ENCODE peak calls at places on chromosomes 5 and 9, in seven cellular contexts. W is A673, G is suprapubic skin, V is endodermal cell, D is AG04450, E is endothelial cell, O is cardiac muscle cell. T is an unnamed sample.

GRCh38 chr9:107487521-107488399 is 1.8 kb downstream of the KLF4 start:
- DNase-seq in O (peak; percentile 76), V (peak; percentile 93), G (peak; percentile 81), E (peak; percentile 78), D (no peak), W (peak; percentile 40), T (no peak)

GRCh38 chr5:88045931-88046461 is 222.6 kb downstream of the TMEM161B start:
- DNase-seq in D (no peak), G (no peak), E (no peak), W (peak; percentile 4), V (no peak), O (no peak), T (no peak)

GRCh38 chr5:139903805-139904565 is 108.4 kb downstream of the PSD2 start:
- DNase-seq in O (peak; percentile 85), E (peak; percentile 35), W (peak; percentile 27), D (no peak), V (peak; percentile 81), G (peak; percentile 59), T (no peak)

GRCh38 chr5:179146277-179146676 is 86.1 kb downstream of the ZNF354C start:
- DNase-seq in W (no peak), V (no peak), G (no peak), D (no peak), E (no peak), O (no peak), T (no peak)

GRCh38 chr9:74496819-74497749 is at the start of gene RORB:
- DNase-seq in V (peak; percentile 93), O (peak; percentile 86), G (peak; percentile 71), W (peak; percentile 60), E (peak; percentile 76), D (no peak), T (peak; percentile 73)

GRCh38 chr5:167863883-167864282 is 427.6 kb upstream of the WWC1 start:
- DNase-seq in O (no peak), E (no peak), W (no peak), G (no peak), V (no peak), D (no peak), T (no peak)

GRCh38 chr5:89200899-89201298 is 317.9 kb upstream of the MEF2C start:
- DNase-seq in W (peak; percentile 38), O (no peak), G (no peak), D (no peak), V (no peak), E (no peak), T (no peak)

GRCh38 chr5:123119334-123119986 is 30.4 kb downstream of the PRDM6 start:
- DNase-seq in O (peak; percentile 72), E (peak; percentile 36), D (no peak), V (peak; percentile 95), W (no peak), G (no peak), T (no peak)

GRCh38 chr9:4508246-4508906 is 18.1 kb downstream of the SLC1A1 start:
- DNase-seq in G (no peak), V (peak; percentile 75), D (no peak), W (no peak), E (no peak), O (no peak), T (no peak)

GRCh38 chr5:134552301-134552700 is 26.8 kb downstream of the JADE2 start:
- DNase-seq in O (no peak), V (no peak), G (no peak), D (peak; percentile 90), W (no peak), E (no peak), T (no peak)

GRCh38 chr5:73447234-73448071 is 1.1 kb downstream of the FOXD1 start:
- DNase-seq in D (no peak), G (no peak), V (peak; percentile 85), W (peak; percentile 61), E (peak; percentile 52), O (peak; percentile 56), T (peak; percentile 37)

GRCh38 chr5:180035532-180035931 is 36.0 kb downstream of the RNF130 start:
- DNase-seq in O (no peak), W (no peak), G (no peak), E (no peak), V (no peak), D (no peak), T (no peak)

GRCh38 chr5:142316051-142316450 is 8.8 kb downstream of the SPRY4 start:
- DNase-seq in D (no peak), O (peak; percentile 67), V (no peak), G (no peak), W (peak; percentile 98), E (no peak), T (no peak)

GRCh38 chr9:97794666-97795065 is 58.4 kb upstream of the FOXE1 start:
- DNase-seq in W (no peak), V (no peak), E (no peak), O (no peak), G (no peak), D (no peak), T (no peak)

GRCh38 chr9:125538092-125538473 is 168.9 kb downstream of the MAPKAP1 start:
- DNase-seq in O (no peak), D (peak; percentile 78), G (no peak), E (no peak), V (no peak), W (no peak), T (no peak)

GRCh38 chr9:7342229-7342628 is 457.3 kb downstream of the DMAC1 start:
- DNase-seq in V (no peak), G (no peak), O (no peak), E (no peak), D (no peak), W (no peak), T (no peak)

GRCh38 chr9:35658144-35658893 is at the start of gene CCDC107:
- DNase-seq in E (peak; percentile 88), O (peak; percentile 93), D (no peak), G (peak; percentile 91), V (peak; percentile 94), W (peak; percentile 86), T (peak; percentile 88)

GRCh38 chr9:133714606-133715294 is 23.4 kb downstream of the SARDH start:
- DNase-seq in O (peak; percentile 52), V (peak; percentile 56), D (no peak), G (peak; percentile 56), E (peak; percentile 2), W (peak; percentile 58), T (no peak)

GRCh38 chr9:133716564-133717112 is 21.5 kb downstream of the SARDH start:
- DNase-seq in G (peak; percentile 47), E (peak; percentile 2), D (no peak), W (no peak), V (no peak), O (no peak), T (no peak)

GRCh38 chr9:133717113-133718031 is 20.8 kb downstream of the SARDH start:
- DNase-seq in D (no peak), V (no peak), O (no peak), G (peak; percentile 61), W (no peak), E (peak; percentile 2), T (no peak)

GRCh38 chr9:133715295-133715865 is 22.8 kb downstream of the SARDH start:
- DNase-seq in W (peak; percentile 65), G (peak; percentile 56), D (no peak), E (no peak), O (no peak), V (peak; percentile 43), T (no peak)

DNA sequence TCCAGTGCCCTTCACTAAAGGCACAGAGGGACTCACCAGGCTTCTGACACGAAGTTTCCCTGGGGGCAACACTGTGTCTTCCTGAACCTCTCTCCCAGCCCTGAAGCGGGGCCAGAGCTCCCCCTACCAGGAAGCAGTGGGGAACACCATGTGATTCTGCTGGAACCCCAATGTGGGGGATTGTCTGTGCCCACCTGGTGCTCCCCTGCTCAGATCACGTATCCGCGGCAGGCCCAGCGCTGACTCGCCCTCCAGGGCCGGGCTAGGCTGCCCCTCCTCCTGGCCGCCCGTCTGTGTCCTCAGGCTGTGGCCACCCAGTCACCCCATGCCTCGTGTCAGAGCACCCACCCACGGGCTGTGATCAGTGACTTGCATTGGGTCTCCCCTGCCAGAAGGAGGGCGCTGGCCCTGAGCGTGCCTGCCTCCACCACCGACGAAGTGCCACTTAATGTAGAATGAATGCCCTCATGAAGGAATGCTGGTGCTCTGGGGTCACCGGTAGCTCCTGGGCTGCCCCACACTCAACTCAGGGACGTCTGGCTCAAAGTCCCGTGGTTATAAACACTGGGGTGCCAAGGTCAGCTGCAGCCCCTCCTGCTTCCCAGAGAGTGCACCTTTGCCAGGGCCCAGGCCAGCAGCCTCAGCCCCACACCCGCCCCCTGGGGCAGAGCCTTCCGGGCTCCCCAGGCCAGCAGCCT is 22.1 kb downstream of the SARDH start:
- DNase-seq in W (peak; percentile 74), O (peak; percentile 46), D (no peak), E (peak; percentile 38), V (peak; percentile 74), G (peak; percentile 55), T (no peak)
- TF ChIP-seq CTCF in W (peak; percentile 77), O (peak; percentile 62), D (peak; percentile 52), E (no peak), V (peak; percentile 64), G (no peak), T (no peak)

GRCh38 chr9:98862936-98863335 is 55.5 kb downstream of the GALNT12 start:
- DNase-seq in E (no peak), O (no peak), W (no peak), D (no peak), V (no peak), G (no peak), T (no peak)

GRCh38 chr9:98861881-98862501 is 54.5 kb downstream of the GALNT12 start:
- DNase-seq in D (peak; percentile 26), W (no peak), O (no peak), E (no peak), V (no peak), G (peak; percentile 80), T (no peak)

GRCh38 chr9:98859941-98860340 is 52.5 kb downstream of the GALNT12 start:
- DNase-seq in O (no peak), G (no peak), E (no peak), W (no peak), D (no peak), V (no peak), T (no peak)

GRCh38 chr9:98864257-98865180 is 57.0 kb downstream of the GALNT12 start:
- DNase-seq in D (no peak), E (no peak), G (no peak), W (no peak), V (no peak), O (no peak), T (no peak)

DNA sequence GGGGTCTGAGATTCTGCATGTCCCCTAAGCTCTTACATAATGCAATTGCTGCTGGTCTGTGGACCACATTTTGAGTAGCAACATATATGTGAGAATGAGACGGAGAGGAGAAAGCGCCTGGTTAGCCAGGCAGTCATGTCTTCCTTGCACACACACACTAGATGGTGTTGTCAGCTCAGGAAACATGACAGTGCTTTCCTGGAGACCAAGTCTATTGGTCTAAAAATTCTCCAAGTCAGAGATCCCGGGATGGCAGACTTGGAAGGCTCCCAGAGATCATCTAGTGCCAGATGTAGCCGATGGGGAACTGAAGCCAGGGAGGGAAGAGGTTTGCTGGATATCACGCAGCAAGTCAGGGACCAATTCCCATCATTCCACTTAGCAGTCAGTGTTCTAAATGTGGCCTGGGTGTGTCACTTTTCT is 53.4 kb downstream of the GALNT12 start:
- DNase-seq in W (no peak), E (peak; percentile 24), V (peak; percentile 53), G (peak; percentile 79), O (peak; percentile 57), D (peak; percentile 77), T (no peak)
- TF ChIP-seq CTCF in W (peak; percentile 34), E (no peak), V (peak; percentile 58), G (peak; percentile 20), O (peak; percentile 56), D (peak; percentile 67), T (no peak)

GRCh38 chr5:80389575-80389974 is 18.3 kb upstream of the ZFYVE16 start:
- DNase-seq in G (no peak), E (no peak), W (no peak), O (no peak), D (no peak), V (no peak), T (no peak)
- TF ChIP-seq CTCF in G (no peak), E (no peak), W (no peak), O (no peak), D (no peak), V (no peak), T (no peak)

GRCh38 chr9:112717669-112718331 is at the start of gene INIP:
- DNase-seq in W (peak; percentile 99), D (peak; percentile 84), E (peak; percentile 96), G (peak; percentile 98), O (peak; percentile 98), V (peak; percentile 99), T (peak; percentile 94)
- TF ChIP-seq CTCF in W (no peak), D (no peak), E (no peak), G (no peak), O (no peak), V (no peak), T (no peak)